ENCODE peak calls at places on chromosomes 7 and 10, in six cellular contexts. Y, T, S, O, H and I are unnamed samples. For H3K27me3, the result is how much of the 10 kb centered on the place peaks cover.

GRCh38 chr10:114881462-114881861 is 56.5 kb upstream of the TRUB1 start:
- DNase-seq in T (peak), Y (no peak), O (no peak), H (no peak), S (no peak), I (no peak)

GRCh38 chr10:70212277-70212676 is 21.0 kb downstream of the PPA1 start:
- DNase-seq in S (no peak), O (no peak), T (no peak), H (no peak), Y (no peak), I (no peak)

GRCh38 chr7:142353147-142354058 is 95.5 kb upstream of the PRSS58 start:
- DNase-seq in Y (no peak), H (no peak), T (no peak), S (no peak), O (no peak), I (no peak)

GRCh38 chr7:151843181-151843580 is 33.7 kb downstream of the PRKAG2 start:
- DNase-seq in O (no peak), T (no peak), Y (no peak), H (no peak), S (no peak), I (no peak)

GRCh38 chr7:157044943-157045660 is 34.6 kb upstream of the MNX1 start:
- DNase-seq in H (peak), S (no peak), Y (no peak), O (no peak), T (no peak), I (no peak)

GRCh38 chr7:55065511-55066229 is 46.9 kb downstream of the EGFR start:
- DNase-seq in H (no peak), S (no peak), T (peak), Y (no peak), O (peak), I (no peak)

GRCh38 chr10:76231258-76231934 is 800.0 kb downstream of the LRMDA start:
- DNase-seq in T (no peak), S (no peak), O (peak), H (no peak), Y (no peak), I (no peak)

GRCh38 chr7:47497367-47498096 is 84.4 kb downstream of the TNS3 start:
- DNase-seq in T (no peak), Y (no peak), O (no peak), H (no peak), S (no peak), I (no peak)

GRCh38 chr10:47101196-47101595 is 190.0 kb downstream of the PTPN20 start:
- DNase-seq in H (no peak), S (no peak), T (no peak), O (no peak), Y (no peak), I (no peak)

GRCh38 chr7:140276001-140276400 is 99.2 kb upstream of the KDM7A start:
- DNase-seq in S (no peak), T (no peak), H (no peak), Y (no peak), O (no peak), I (no peak)

GRCh38 chr10:44180321-44181154 is 204.4 kb downstream of the CXCL12 start:
- DNase-seq in T (peak), Y (no peak), O (peak), H (peak), S (no peak), I (no peak)

GRCh38 chr10:15043674-15044073 is at the start of gene OLAH:
- DNase-seq in S (no peak), Y (no peak), H (no peak), T (peak), O (no peak), I (no peak)

GRCh38 chr7:91299952-91300775 is 35.9 kb downstream of the FZD1 start:
- DNase-seq in S (peak), H (no peak), Y (no peak), T (no peak), O (no peak), I (no peak)

GRCh38 chr7:155494551-155494950 is 36.6 kb downstream of the EN2 start:
- DNase-seq in Y (no peak), O (no peak), S (no peak), H (no peak), T (no peak), I (no peak)
- H3K27me3 ChIP-seq in Y (under half), O (under half), S (half or more), H (half or more), T (under half), I (under half)

GRCh38 chr7:128108641-128109423 is 77.6 kb upstream of the LRRC4 start:
- DNase-seq in Y (peak), T (no peak), O (no peak), H (peak), S (no peak), I (peak)
- H3K27me3 ChIP-seq in Y (under half), T (under half), O (half or more), H (under half), S (under half), I (under half)

GRCh38 chr10:117168135-117168674 is 29.1 kb upstream of the KCNK18 start:
- DNase-seq in H (peak), S (peak), T (peak), Y (peak), O (peak), I (peak)
- H3K27me3 ChIP-seq in H (half or more), S (half or more), T (under half), Y (half or more), O (half or more), I (under half)

DNA sequence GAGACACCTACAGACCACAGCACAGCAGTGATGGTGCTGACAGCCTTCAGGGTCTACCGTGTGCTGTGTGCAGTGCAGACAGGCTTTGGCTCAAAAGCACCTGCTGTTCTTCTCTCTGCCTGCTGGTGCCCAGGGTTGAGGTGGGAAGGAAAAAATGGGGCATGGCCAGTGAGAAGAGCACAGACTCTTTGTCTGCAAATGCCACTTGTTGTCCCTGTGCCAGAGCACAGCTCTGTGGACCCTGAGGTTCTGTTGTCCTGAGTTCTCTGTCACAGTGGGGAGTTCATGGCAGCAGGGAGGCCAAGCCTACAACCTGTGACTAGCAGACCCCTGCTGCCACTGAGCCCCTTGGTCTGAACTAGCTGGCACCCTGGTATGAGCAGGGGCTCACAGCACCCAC is 376.7 kb downstream of the GLRX3 start:
- DNase-seq in S (no peak), T (no peak), H (no peak), Y (no peak), O (no peak), I (no peak)
- H3K27me3 ChIP-seq in S (under half), T (under half), H (under half), Y (under half), O (under half), I (under half)

GRCh38 chr10:110643670-110644597 is at the start of gene RBM20:
- DNase-seq in Y (peak), S (peak), T (peak), H (no peak), O (no peak), I (peak)

GRCh38 chr10:110642204-110642979 is 1.7 kb upstream of the RBM20 start:
- DNase-seq in T (no peak), S (no peak), H (no peak), Y (no peak), O (no peak), I (no peak)

GRCh38 chr10:110644598-110645462 is 694 bp downstream of the RBM20 start:
- DNase-seq in S (no peak), Y (no peak), O (no peak), T (no peak), H (no peak), I (no peak)

GRCh38 chr10:110641256-110641655 is 2.9 kb upstream of the RBM20 start:
- DNase-seq in T (peak), S (peak), Y (peak), H (no peak), O (peak), I (no peak)

DNA sequence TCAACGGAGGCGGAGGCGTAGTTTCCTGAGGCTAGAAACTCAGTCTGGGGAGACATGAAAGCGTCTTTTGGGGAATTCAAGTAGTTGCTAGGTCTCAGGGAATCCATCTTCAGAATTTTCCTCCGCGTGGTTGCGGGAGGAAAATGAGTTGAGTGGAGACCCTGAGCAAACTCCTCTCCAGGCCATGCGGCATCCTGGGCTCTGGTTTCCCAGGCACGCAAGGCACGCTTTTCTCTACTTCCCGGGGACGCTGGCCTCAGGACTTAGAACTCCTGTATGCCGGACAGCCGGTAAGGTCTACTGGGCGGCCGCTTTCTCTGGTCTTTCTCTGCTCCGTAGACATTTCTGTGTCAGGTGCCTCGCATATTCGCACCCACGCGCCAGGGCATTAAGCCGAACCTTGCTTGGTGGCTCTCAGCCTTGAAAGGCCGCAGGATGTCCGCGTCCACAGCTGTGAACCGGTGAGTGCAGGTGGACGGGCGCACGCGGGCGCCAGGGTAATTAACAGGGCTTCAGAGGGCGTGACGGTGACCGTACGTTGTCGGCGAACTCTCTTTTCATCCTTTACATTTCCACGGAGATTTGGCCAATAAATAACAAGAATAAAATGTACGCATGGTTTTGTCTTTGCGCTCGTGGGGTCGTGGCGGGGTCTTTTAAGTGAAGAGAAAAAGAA is 1.0 kb upstream of the RBM20 start:
- DNase-seq in T (no peak), O (no peak), H (no peak), S (no peak), Y (peak), I (no peak)
- H3K27me3 ChIP-seq in T (under half), O (under half), H (half or more), S (half or more), Y (under half), I (under half)

GRCh38 chr7:43727494-43727893 is 1.8 kb downstream of the COA1 start:
- DNase-seq in Y (no peak), T (no peak), O (no peak), S (no peak), H (no peak), I (no peak)
- H3K27me3 ChIP-seq in Y (under half), T (under half), O (under half), S (under half), H (under half), I (under half)